ENCODE peak calls at places on chromosome 2, in four cellular contexts. V is NCI-H82; D is lower leg skin; Q is stimulated activated CD8-positive, alpha-beta memory T cell treated with anti-CD3 and anti-CD28 coated beads, Interleukin-15, amount 100 ng/mL, for 1 hour. T is an unnamed sample.

GRCh38 chr2:218002792-218003191 is at the start of gene TNS1:
- DNase-seq in D (no peak), V (peak), Q (no peak), T (peak)

GRCh38 chr2:153077311-153077710 is 358.9 kb downstream of the ARL6IP6 start:
- DNase-seq in D (no peak), Q (no peak), V (peak), T (no peak)

GRCh38 chr2:128305555-128306080 is 13.1 kb downstream of the HS6ST1 start:
- DNase-seq in Q (no peak), V (peak), D (no peak), T (peak)

GRCh38 chr2:98757904-98758421 is 27.0 kb upstream of the MGAT4A start:
- DNase-seq in D (peak), Q (no peak), V (no peak), T (peak)

GRCh38 chr2:237361194-237361986 is 52.6 kb downstream of the COL6A3 start:
- DNase-seq in V (no peak), D (no peak), Q (no peak), T (no peak)

GRCh38 chr2:175097297-175097696 is 70.7 kb downstream of the ATF2 start:
- DNase-seq in Q (no peak), V (no peak), D (no peak), T (no peak)

GRCh38 chr2:151907933-151908882 is 80.0 kb upstream of the ARL5A start:
- DNase-seq in Q (no peak), V (no peak), D (no peak), T (no peak)

GRCh38 chr2:66445781-66446177 is 10.9 kb downstream of the MEIS1 start:
- DNase-seq in D (no peak), Q (no peak), V (no peak), T (peak)